ENCODE peak calls at places on chromosomes 1 and 21, in seven cellular contexts. J, K, F, Q, H, S and G are unnamed samples.

GRCh38 chr1:108703939-108704338 is 8.8 kb upstream of the FNDC7 start:
- DNase-seq in J (no peak), K (no peak), F (peak), Q (no peak), H (no peak), S (no peak), G (peak)

GRCh38 chr1:200699871-200700270 is 30.2 kb upstream of the DDX59 start:
- DNase-seq in J (no peak), K (peak), F (no peak), Q (no peak), H (peak), S (no peak), G (no peak)

GRCh38 chr1:41827991-41828570 is 90.6 kb downstream of the HIVEP3 start:
- DNase-seq in J (no peak), K (no peak), F (no peak), Q (no peak), H (no peak), S (no peak), G (peak)

GRCh38 chr1:191022856-191023255 is 545.2 kb upstream of the BRINP3 start:
- DNase-seq in J (no peak), K (no peak), F (no peak), Q (no peak), H (peak), S (no peak), G (peak)

GRCh38 chr1:210653771-210654170 is 325.1 kb downstream of the HHAT start:
- DNase-seq in J (no peak), K (no peak), F (no peak), Q (no peak), H (no peak), S (no peak), G (peak)

GRCh38 chr1:185559684-185560310 is 174.4 kb upstream of the HMCN1 start:
- DNase-seq in J (peak), K (no peak), F (peak), Q (peak), H (peak), S (no peak), G (peak)

GRCh38 chr1:174671826-174672225 is 224.1 kb downstream of the GPR52 start:
- DNase-seq in J (no peak), K (no peak), F (no peak), Q (no peak), H (no peak), S (no peak), G (no peak)

GRCh38 chr21:43287111-43287973 is 118.5 kb downstream of the CRYAA start:
- DNase-seq in J (no peak), K (no peak), F (no peak), Q (no peak), H (no peak), S (no peak), G (no peak)

GRCh38 chr1:11138952-11139351 is 39.3 kb upstream of the EXOSC10 start:
- DNase-seq in J (no peak), K (no peak), F (no peak), Q (no peak), H (no peak), S (no peak), G (peak)

GRCh38 chr1:201877877-201878339 is 10.8 kb upstream of the SHISA4 start:
- DNase-seq in J (no peak), K (no peak), F (no peak), Q (no peak), H (peak), S (no peak), G (peak)

GRCh38 chr1:22846453-22846852 is 126.2 kb downstream of the LACTBL1 start:
- DNase-seq in J (no peak), K (no peak), F (no peak), Q (peak), H (no peak), S (no peak), G (no peak)

GRCh38 chr1:94993931-94994645 is 67.2 kb upstream of the CNN3 start:
- DNase-seq in J (no peak), K (no peak), F (no peak), Q (no peak), H (no peak), S (no peak), G (no peak)

GRCh38 chr1:53536606-53537005 is 77.4 kb downstream of the DMRTB1 start:
- DNase-seq in J (no peak), K (no peak), F (no peak), Q (no peak), H (no peak), S (no peak), G (no peak)

GRCh38 chr21:29267666-29268065 is 31.1 kb upstream of the BACH1 start:
- DNase-seq in J (no peak), K (no peak), F (no peak), Q (no peak), H (no peak), S (no peak), G (no peak)

GRCh38 chr1:61142726-61143500 is 60.6 kb downstream of the NFIA start:
- DNase-seq in J (no peak), K (no peak), F (no peak), Q (no peak), H (no peak), S (no peak), G (no peak)

GRCh38 chr1:228084797-228085196 is 2.3 kb downstream of the ARF1 start:
- DNase-seq in J (no peak), K (no peak), F (no peak), Q (no peak), H (no peak), S (no peak), G (no peak)

GRCh38 chr1:205719015-205719414 is 31.0 kb downstream of the NUCKS1 start:
- DNase-seq in J (no peak), K (no peak), F (no peak), Q (no peak), H (no peak), S (no peak), G (no peak)

GRCh38 chr1:236774926-236775325 is 20.2 kb upstream of the MTR start:
- DNase-seq in J (no peak), K (no peak), F (no peak), Q (no peak), H (peak), S (no peak), G (peak)

GRCh38 chr1:57736940-57737339 is 313.1 kb upstream of the DAB1 start:
- DNase-seq in J (no peak), K (no peak), F (no peak), Q (no peak), H (no peak), S (no peak), G (no peak)

GRCh38 chr1:19582318-19582717 is 61.8 kb upstream of the NBL1 start:
- DNase-seq in J (peak), K (no peak), F (peak), Q (peak), H (peak), S (no peak), G (peak)

GRCh38 chr1:30111431-30111830 is 612.0 kb downstream of the MATN1 start:
- DNase-seq in J (no peak), K (no peak), F (no peak), Q (peak), H (peak), S (no peak), G (peak)

GRCh38 chr1:32200226-32201010 is at the start of gene CCDC28B:
- DNase-seq in J (peak), K (no peak), F (peak), Q (peak), H (peak), S (peak), G (peak)

GRCh38 chr21:25171438-25171837 is 435.8 kb downstream of the MRPL39 start:
- DNase-seq in J (no peak), K (peak), F (no peak), Q (no peak), H (peak), S (no peak), G (peak)

GRCh38 chr1:36421649-36422048 is 23.9 kb upstream of the LSM10 start:
- DNase-seq in J (no peak), K (no peak), F (no peak), Q (no peak), H (no peak), S (no peak), G (no peak)

GRCh38 chr1:28160677-28161328 is 15.7 kb downstream of the PTAFR start:
- DNase-seq in J (no peak), K (peak), F (no peak), Q (no peak), H (no peak), S (no peak), G (peak)

GRCh38 chr1:107889524-107889923 is 75.5 kb downstream of the VAV3 start:
- DNase-seq in J (no peak), K (no peak), F (no peak), Q (no peak), H (no peak), S (no peak), G (no peak)

GRCh38 chr21:42580076-42580792 is 66.6 kb downstream of the SLC37A1 start:
- DNase-seq in J (no peak), K (no peak), F (no peak), Q (no peak), H (no peak), S (no peak), G (no peak)

GRCh38 chr1:30036229-30036547 is 687.2 kb downstream of the MATN1 start:
- DNase-seq in J (no peak), K (no peak), F (no peak), Q (no peak), H (no peak), S (no peak), G (no peak)

GRCh38 chr1:98460136-98460535 is 201.4 kb upstream of the SNX7 start:
- DNase-seq in J (no peak), K (no peak), F (no peak), Q (no peak), H (no peak), S (no peak), G (no peak)

GRCh38 chr1:29682918-29683314 is 446.6 kb downstream of the PTPRU start:
- DNase-seq in J (no peak), K (no peak), F (no peak), Q (no peak), H (no peak), S (no peak), G (peak)

GRCh38 chr1:99869304-99869703 is 19.1 kb downstream of the AGL start:
- DNase-seq in J (no peak), K (peak), F (no peak), Q (no peak), H (no peak), S (no peak), G (peak)

GRCh38 chr1:15797614-15798390 is 9.6 kb downstream of the UQCRHL start:
- DNase-seq in J (no peak), K (no peak), F (no peak), Q (no peak), H (no peak), S (no peak), G (peak)

GRCh38 chr1:62436039-62436465 is 797 bp upstream of the USP1 start:
- DNase-seq in J (peak), K (no peak), F (peak), Q (peak), H (no peak), S (no peak), G (no peak)

GRCh38 chr1:25442178-25442577 is 11.5 kb downstream of the MACO1 start:
- DNase-seq in J (no peak), K (no peak), F (no peak), Q (no peak), H (peak), S (no peak), G (peak)

GRCh38 chr1:228178737-228179720 is 13.4 kb downstream of the IBA57 start:
- DNase-seq in J (no peak), K (no peak), F (no peak), Q (no peak), H (no peak), S (no peak), G (no peak)